ENCODE peak calls at places on chromosome 22, in five cellular contexts. V is A549, R is IMR-90, I is bronchial epithelial cell, A is sigmoid colon. G is an unnamed sample.

GRCh38 chr22:24920029-24920428 is 26.5 kb downstream of the LHFPL7 start:
- DNase-seq in V (no peak), R (no peak), I (no peak), A (no peak), G (no peak)

GRCh38 chr22:23875801-23876200 is 18.1 kb downstream of the SLC2A11 start:
- DNase-seq in V (no peak), R (no peak), I (no peak), A (no peak), G (no peak)

GRCh38 chr22:39665229-39665628 is 94.7 kb downstream of the CACNA1I start:
- DNase-seq in V (no peak), R (no peak), I (no peak), A (no peak), G (no peak)

GRCh38 chr22:28855355-28856094 is 27.8 kb upstream of the ZNRF3 start:
- DNase-seq in V (peak; percentile 69), R (peak; percentile 78), I (peak; percentile 64), A (peak; percentile 68), G (peak; percentile 25)

GRCh38 chr22:32901925-32902324 is 100.4 kb downstream of the TIMP3 start:
- DNase-seq in V (no peak), R (no peak), I (no peak), A (no peak), G (no peak)

GRCh38 chr22:44396727-44397722 is 84.3 kb upstream of the SHISAL1 start:
- DNase-seq in V (no peak), R (no peak), I (no peak), A (no peak), G (no peak)

GRCh38 chr22:37176464-37177061 is 11.5 kb downstream of the C1QTNF6 start:
- DNase-seq in V (no peak), R (peak; percentile 78), I (no peak), A (peak; percentile 88), G (no peak)

GRCh38 chr22:28837640-28838039 is 37.3 kb upstream of the XBP1 start:
- DNase-seq in V (no peak), R (no peak), I (no peak), A (no peak), G (no peak)

GRCh38 chr22:42277988-42278776 is 7.7 kb upstream of the TCF20 start:
- DNase-seq in V (no peak), R (no peak), I (no peak), A (peak; percentile 60), G (no peak)

GRCh38 chr22:38706885-38707180 is 1.1 kb downstream of the GTPBP1 start:
- DNase-seq in V (no peak), R (no peak), I (peak; percentile 47), A (no peak), G (no peak)

GRCh38 chr22:23613193-23613973 is 18.7 kb downstream of the DRICH1 start:
- DNase-seq in V (no peak), R (peak; percentile 13), I (no peak), A (no peak), G (no peak)

GRCh38 chr22:44954113-44954512 is 55.7 kb downstream of the PHF21B start:
- DNase-seq in V (no peak), R (no peak), I (no peak), A (no peak), G (no peak)

GRCh38 chr22:30742291-30743256 is 47.9 kb downstream of the OSBP2 start:
- DNase-seq in V (no peak), R (peak; percentile 54), I (no peak), A (no peak), G (no peak)

GRCh38 chr22:30474683-30475424 is 3.0 kb upstream of the SEC14L3 start:
- DNase-seq in V (no peak), R (no peak), I (peak; percentile 11), A (no peak), G (no peak)

GRCh38 chr22:27292542-27293298 is 508.8 kb downstream of the MN1 start:
- DNase-seq in V (no peak), R (no peak), I (no peak), A (no peak), G (no peak)

GRCh38 chr22:33983558-33983957 is 63.3 kb upstream of the LARGE1 start:
- DNase-seq in V (no peak), R (no peak), I (no peak), A (no peak), G (no peak)

GRCh38 chr22:42346722-42347121 is 76.3 kb upstream of the TCF20 start:
- DNase-seq in V (no peak), R (no peak), I (no peak), A (no peak), G (no peak)

GRCh38 chr22:30943368-30943767 is 25.2 kb downstream of the MORC2 start:
- DNase-seq in V (no peak), R (no peak), I (no peak), A (no peak), G (no peak)

GRCh38 chr22:48494968-48495750 is 1332.5 kb downstream of the BRD1 start:
- DNase-seq in V (no peak), R (no peak), I (no peak), A (peak; percentile 40), G (no peak)

GRCh38 chr22:35517207-35517606 is 23.4 kb upstream of the RASD2 start:
- DNase-seq in V (no peak), R (no peak), I (no peak), A (no peak), G (no peak)
- TF ChIP-seq CTCF in V (no peak), R (no peak), I (no peak), A (no peak), G (no peak)

DNA sequence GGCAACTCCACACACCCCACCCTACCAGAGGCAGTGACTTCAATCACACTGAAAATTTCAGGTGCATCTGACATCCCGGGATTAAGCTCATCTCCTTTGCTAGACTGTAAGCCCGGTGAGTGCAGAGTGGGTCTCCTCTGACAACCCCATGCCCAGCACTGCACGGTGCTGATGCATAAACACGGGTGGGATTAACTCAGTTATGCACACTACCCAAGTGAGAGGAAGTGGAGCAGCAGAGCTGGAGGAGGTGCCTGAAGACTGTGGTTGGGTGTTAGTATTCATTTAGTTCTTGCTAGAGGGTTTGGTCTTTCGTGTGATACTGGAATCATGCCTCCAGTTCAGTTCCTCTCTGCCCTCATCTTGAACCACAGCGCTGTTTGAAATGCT is 6.5 kb downstream of the ARSA start:
- DNase-seq in V (no peak), R (no peak), I (peak; percentile 21), A (no peak), G (no peak)
- H3K4me3 ChIP-seq in V (peak overlapping the region; percentile 43), R (no peak overlapping the region), I (peak overlapping the region; percentile 32), A (no peak overlapping the region), G (peak overlapping the region; percentile 11)

DNA sequence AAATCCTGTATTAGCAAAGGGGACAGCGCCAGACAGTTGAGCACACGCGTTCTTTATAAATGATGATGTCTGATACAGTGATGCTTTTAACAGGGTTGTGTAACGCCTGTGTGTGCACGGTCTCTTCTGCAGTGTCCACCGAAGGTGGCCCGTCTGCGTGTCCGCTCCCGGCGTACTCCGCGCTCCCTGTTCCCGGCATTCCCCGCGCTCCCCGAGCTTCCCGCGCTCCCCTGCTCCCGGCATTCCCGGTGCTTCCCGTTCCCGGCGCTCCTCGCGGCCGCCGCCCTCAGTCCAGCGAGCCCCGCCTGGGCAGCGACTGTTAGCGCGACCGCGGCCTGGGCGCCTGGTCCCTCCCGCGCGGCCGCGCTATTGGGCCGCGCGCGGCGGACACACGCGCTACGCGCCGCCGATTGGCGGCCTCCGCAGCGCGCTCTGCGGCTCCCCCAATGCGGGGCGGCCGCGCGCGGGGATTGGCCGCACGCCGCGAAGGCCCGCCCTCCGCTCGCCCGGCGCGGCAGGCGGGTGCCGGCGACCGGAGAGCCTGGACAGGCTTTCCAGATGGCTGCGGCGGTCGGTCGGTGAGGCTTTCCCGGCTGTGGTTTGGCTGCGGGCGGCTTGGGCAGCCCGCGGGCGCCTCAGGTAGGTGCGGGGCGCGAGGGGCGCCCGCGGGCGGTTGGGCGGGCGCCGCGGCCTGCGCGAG is at the start of gene DGCR8:
- DNase-seq in V (peak; percentile 81), R (peak; percentile 93), I (peak; percentile 84), A (peak; percentile 96), G (peak; percentile 78)
- TF ChIP-seq CTCF in V (no peak), R (no peak), I (no peak), A (no peak), G (no peak)

DNA sequence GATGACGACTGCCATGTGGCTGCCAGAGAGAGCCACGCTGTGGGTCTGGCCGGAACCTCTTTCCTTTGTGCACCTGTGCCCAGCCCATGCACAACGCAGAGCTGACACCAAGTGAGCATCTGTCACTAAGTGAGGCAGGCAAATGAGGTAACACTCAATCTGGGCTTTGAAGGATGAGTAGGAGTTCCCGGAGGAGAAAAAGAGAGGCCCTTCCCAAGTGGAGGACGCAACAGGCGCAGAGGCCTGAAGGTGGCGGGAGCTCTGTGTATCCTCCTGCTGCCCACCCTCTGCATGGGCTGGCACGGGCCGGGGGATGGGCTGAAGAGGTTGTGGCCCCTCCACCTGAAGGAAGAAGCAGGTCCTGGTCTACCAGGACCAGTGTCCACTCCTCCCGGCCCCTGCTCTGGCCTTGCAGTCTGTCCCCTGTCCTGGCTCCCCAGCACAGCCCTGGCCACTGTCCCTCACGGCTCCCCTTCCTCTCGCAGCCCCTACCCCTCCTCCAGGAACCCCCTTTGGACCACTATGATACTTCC is 23.4 kb upstream of the PPARA start:
- DNase-seq in V (no peak), R (no peak), I (no peak), A (no peak), G (no peak)
- H3K4me3 ChIP-seq in V (no peak overlapping the region), R (no peak overlapping the region), I (no peak overlapping the region), A (no peak overlapping the region), G (no peak overlapping the region)